ENCODE peak calls at places on chromosomes 4 and X, in ten cellular contexts. L, Q, P, D, A, R, Z, J, Y and N are unnamed samples.

GRCh38 chrX:118254611-118255010 is 91.3 kb upstream of the WDR44 start:
- DNase-seq in L (peak; percentile 58), Q (peak; percentile 45), P (no peak), D (peak; percentile 60), A (peak; percentile 26), R (no peak), Z (peak; percentile 23), J (peak; percentile 66), Y (no peak), N (no peak)

GRCh38 chr4:85050736-85051135 is 84.2 kb upstream of the WDFY3 start:
- DNase-seq in L (no peak), Q (no peak), P (no peak), D (no peak), A (no peak), R (no peak), Z (no peak), J (no peak), Y (no peak), N (no peak)

GRCh38 chrX:130079824-130080406 is 30.4 kb downstream of the ELF4 start:
- DNase-seq in L (peak; percentile 78), Q (peak; percentile 65), P (no peak), D (peak; percentile 77), A (peak; percentile 61), R (no peak), Z (no peak), J (peak; percentile 94), Y (no peak), N (peak; percentile 26)

GRCh38 chr4:117777721-117778120 is 256.6 kb upstream of the NDST3 start:
- DNase-seq in L (peak; percentile 17), Q (no peak), P (no peak), D (no peak), A (no peak), R (no peak), Z (no peak), J (no peak), Y (no peak), N (no peak)

GRCh38 chr4:64584981-64585557 is 175.8 kb upstream of the TECRL start:
- DNase-seq in L (peak; percentile 60), Q (peak; percentile 55), P (no peak), D (peak; percentile 55), A (no peak), R (no peak), Z (no peak), J (peak; percentile 26), Y (no peak), N (peak; percentile 2)

GRCh38 chr4:123821861-123822260 is 425.3 kb downstream of the SPRY1 start:
- DNase-seq in L (peak; percentile 69), Q (no peak), P (no peak), D (peak; percentile 85), A (no peak), R (no peak), Z (no peak), J (peak; percentile 17), Y (no peak), N (peak; percentile 37)

GRCh38 chr4:11426716-11427115 is 2.0 kb downstream of the HS3ST1 start:
- DNase-seq in L (peak; percentile 47), Q (no peak), P (no peak), D (no peak), A (no peak), R (no peak), Z (no peak), J (peak; percentile 41), Y (no peak), N (no peak)

GRCh38 chr4:140289486-140289885 is 84.0 kb upstream of the SCOC start:
- DNase-seq in L (no peak), Q (no peak), P (no peak), D (no peak), A (no peak), R (no peak), Z (no peak), J (no peak), Y (no peak), N (no peak)

GRCh38 chr4:5712517-5712916 is 1.5 kb downstream of the EVC start:
- DNase-seq in L (peak; percentile 51), Q (no peak), P (no peak), D (peak; percentile 87), A (no peak), R (no peak), Z (peak; percentile 74), J (peak; percentile 58), Y (no peak), N (peak; percentile 45)

GRCh38 chr4:136320471-136320813 is 1211.9 kb downstream of the PCDH18 start:
- DNase-seq in L (no peak), Q (no peak), P (no peak), D (no peak), A (no peak), R (no peak), Z (no peak), J (no peak), Y (no peak), N (no peak)

GRCh38 chrX:151458824-151459223 is 61.8 kb downstream of the VMA21 start:
- DNase-seq in L (peak; percentile 1), Q (no peak), P (no peak), D (peak; percentile 74), A (no peak), R (no peak), Z (no peak), J (peak; percentile 3), Y (no peak), N (no peak)

GRCh38 chr4:76194325-76194724 is 19.3 kb downstream of the SCARB2 start:
- DNase-seq in L (peak; percentile 97), Q (no peak), P (no peak), D (peak; percentile 96), A (no peak), R (no peak), Z (no peak), J (peak; percentile 98), Y (no peak), N (peak; percentile 78)

GRCh38 chrX:18661273-18661672 is 10.6 kb downstream of the RS1 start:
- DNase-seq in L (no peak), Q (no peak), P (no peak), D (no peak), A (no peak), R (no peak), Z (no peak), J (no peak), Y (no peak), N (no peak)

DNA sequence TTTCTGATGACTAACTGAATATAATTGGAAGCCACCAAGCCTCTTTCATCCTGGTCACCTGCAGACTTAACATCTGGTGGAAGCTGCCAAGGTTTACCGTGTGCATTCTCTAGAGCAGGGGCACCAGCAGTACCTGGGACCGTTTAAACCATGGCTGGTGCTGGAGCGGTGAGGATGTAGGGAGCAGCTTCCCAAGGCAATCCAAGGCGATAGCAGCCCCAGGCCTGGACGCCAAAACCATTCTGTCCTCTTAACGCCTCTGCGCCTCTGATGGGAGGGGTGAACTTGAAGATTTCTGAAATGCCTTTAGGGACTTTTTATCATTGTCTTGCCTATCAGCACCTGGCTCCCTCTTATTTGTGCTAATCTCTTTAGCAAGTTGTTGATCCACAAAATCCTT is 37.3 kb upstream of the SPANXN2 start:
- DNase-seq in L (no peak), Q (no peak), P (no peak), D (no peak), A (no peak), R (no peak), Z (no peak), J (no peak), Y (no peak), N (no peak)
- H3K4me3 ChIP-seq in L (no peak overlapping the region), Q (no peak overlapping the region), P (no peak overlapping the region), D (no peak overlapping the region), A (no peak overlapping the region), R (no peak overlapping the region), Z (no peak overlapping the region), J (no peak overlapping the region), Y (no peak overlapping the region), N (no peak overlapping the region)

DNA sequence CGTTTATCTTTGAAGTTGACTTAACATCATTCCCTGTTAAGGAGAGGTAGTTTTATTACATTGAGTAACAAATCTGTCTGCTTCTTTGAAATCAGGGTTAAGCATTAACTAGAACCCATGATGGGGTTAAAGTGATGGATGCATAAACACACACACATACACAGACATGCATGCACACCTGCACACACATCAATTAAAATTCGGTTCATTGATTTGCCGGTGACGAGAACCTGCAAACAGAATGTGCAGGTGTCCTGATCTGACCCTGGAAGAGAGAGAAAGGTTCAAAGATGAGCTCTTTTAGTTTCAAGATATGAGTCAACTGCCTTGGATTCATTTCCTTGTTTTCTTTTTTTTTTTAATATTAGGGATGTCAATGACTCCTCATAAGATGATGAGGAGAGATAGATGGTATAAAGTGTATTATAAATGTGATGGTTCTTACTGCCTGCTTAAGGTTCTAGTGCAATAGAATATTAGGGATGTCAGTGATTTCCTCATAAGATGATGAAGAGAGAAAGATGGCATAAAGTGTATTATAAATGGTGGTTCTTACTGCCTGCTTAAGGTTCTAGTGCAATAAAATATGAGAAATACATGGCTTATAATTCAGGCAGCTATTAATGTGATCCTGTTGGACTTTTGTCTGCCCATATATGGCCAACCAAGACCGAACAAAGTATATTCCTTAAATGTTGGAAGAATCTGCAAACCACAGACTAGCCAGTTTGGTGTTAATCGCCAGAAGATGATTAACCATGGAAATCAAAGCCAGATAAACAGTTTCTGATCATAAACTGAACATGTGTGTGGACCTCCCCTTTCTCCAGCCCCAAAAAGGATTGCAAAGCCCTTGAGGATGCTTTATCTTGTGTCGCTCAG is 14.1 kb upstream of the CD99 start:
- DNase-seq in L (no peak), Q (no peak), P (no peak), D (no peak), A (no peak), R (no peak), Z (no peak), J (peak; percentile 50), Y (no peak), N (no peak)
- H3K4me3 ChIP-seq in L (no peak overlapping the region), Q (no peak overlapping the region), P (no peak overlapping the region), D (no peak overlapping the region), A (no peak overlapping the region), R (no peak overlapping the region), Z (no peak overlapping the region), J (peak overlapping the region; percentile 15), Y (no peak overlapping the region), N (no peak overlapping the region)

DNA sequence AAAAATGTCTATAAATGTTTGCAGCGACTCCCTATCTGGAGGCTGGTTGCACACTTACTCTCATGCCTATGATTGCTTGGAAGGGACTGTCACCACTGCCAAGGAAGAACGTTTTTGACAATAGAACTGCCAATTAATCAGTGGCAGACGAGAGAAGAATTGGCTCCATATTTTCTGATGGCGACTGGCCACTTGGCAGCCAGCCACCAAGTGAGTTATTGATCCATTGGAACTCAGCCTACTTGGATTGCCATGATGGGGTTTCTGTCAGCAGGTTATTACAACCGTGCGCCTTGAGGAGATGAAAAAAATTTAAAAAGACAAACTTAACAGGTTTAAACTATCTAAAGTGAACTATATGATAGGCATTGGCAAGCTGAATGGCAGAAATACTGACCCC is 47.4 kb downstream of the LINC00632 start:
- DNase-seq in L (no peak), Q (no peak), P (no peak), D (no peak), A (no peak), R (no peak), Z (no peak), J (no peak), Y (peak; percentile 64), N (no peak)
- H3K4me3 ChIP-seq in L (no peak overlapping the region), Q (no peak overlapping the region), P (no peak overlapping the region), D (no peak overlapping the region), A (no peak overlapping the region), R (no peak overlapping the region), Z (no peak overlapping the region), J (no peak overlapping the region), Y (no peak overlapping the region), N (no peak overlapping the region)

DNA sequence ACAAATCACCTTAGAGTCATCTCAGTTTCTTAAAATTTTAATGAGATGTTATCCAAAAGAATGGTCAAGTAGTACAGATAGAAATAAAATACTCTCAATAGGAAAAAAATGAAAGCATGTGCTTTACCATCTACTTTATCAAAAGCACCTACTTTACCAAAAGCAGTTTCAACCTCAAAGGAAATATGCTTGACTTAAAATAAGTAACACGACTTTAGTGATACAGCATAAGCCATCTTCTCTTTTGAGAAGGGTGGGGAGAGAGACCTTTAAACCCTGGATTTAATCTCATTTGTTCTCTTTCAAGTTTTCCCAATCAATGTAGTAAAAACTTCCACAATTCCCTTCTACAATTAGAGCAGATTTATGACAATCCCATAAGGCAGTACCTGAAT is 26.5 kb downstream of the OTUD4 start:
- DNase-seq in L (no peak), Q (no peak), P (no peak), D (no peak), A (no peak), R (no peak), Z (no peak), J (no peak), Y (no peak), N (no peak)
- H3K4me3 ChIP-seq in L (no peak overlapping the region), Q (no peak overlapping the region), P (no peak overlapping the region), D (no peak overlapping the region), A (no peak overlapping the region), R (no peak overlapping the region), Z (peak overlapping the region; percentile 1), J (no peak overlapping the region), Y (no peak overlapping the region), N (no peak overlapping the region)